ENCODE peak calls at places on chromosomes 5 and 9, in eight cellular contexts. C, X, M, N, U, D, A and G are unnamed samples.

GRCh38 chr9:81202292-81202691 is 487.1 kb downstream of the TLE1 start:
- DNase-seq in A (no peak), N (no peak), C (no peak), X (no peak), D (no peak), M (no peak), U (no peak), G (no peak)

GRCh38 chr5:151063136-151063544 is 17.7 kb downstream of the TNIP1 start:
- DNase-seq in D (no peak), C (no peak), U (no peak), A (no peak), X (no peak), M (no peak), N (peak; percentile 46), G (no peak)

GRCh38 chr5:137933491-137933911 is 44.2 kb downstream of the PKD2L2 start:
- DNase-seq in M (no peak), N (no peak), A (no peak), U (no peak), D (no peak), X (no peak), C (no peak), G (no peak)

GRCh38 chr9:34377402-34377741 is 674 bp upstream of the MYORG start:
- DNase-seq in U (no peak), C (no peak), M (no peak), N (no peak), A (no peak), X (no peak), D (peak; percentile 56), G (peak; percentile 76)

GRCh38 chr5:119411291-119411934 is 40.9 kb upstream of the HSD17B4 start:
- DNase-seq in X (no peak), U (no peak), D (no peak), A (no peak), N (peak; percentile 95), C (no peak), M (no peak), G (no peak)

GRCh38 chr9:120877276-120878034 is 467 bp upstream of the PHF19 start:
- DNase-seq in X (peak; percentile 40), C (peak; percentile 66), A (no peak), M (peak; percentile 63), D (peak; percentile 87), N (peak; percentile 49), U (peak; percentile 74), G (peak; percentile 87)

GRCh38 chr5:125026900-125027731 is 280.7 kb upstream of the ZNF608 start:
- DNase-seq in A (no peak), D (no peak), M (no peak), X (no peak), C (no peak), U (no peak), N (peak; percentile 94), G (no peak)

GRCh38 chr5:135993894-135994514 is 34.8 kb upstream of the TGFBI start:
- DNase-seq in N (peak; percentile 55), M (no peak), U (no peak), D (no peak), X (no peak), A (no peak), C (no peak), G (no peak)

GRCh38 chr5:25453500-25453899 is 808.7 kb upstream of the CDH10 start:
- DNase-seq in M (no peak), D (no peak), U (no peak), A (no peak), C (no peak), X (no peak), N (no peak), G (no peak)

GRCh38 chr9:115262477-115262876 is 144.5 kb upstream of the TNC start:
- DNase-seq in X (no peak), C (no peak), U (peak; percentile 86), M (no peak), D (no peak), A (no peak), N (peak; percentile 100), G (peak; percentile 83)

GRCh38 chr5:68271124-68271523 is 55.6 kb downstream of the PIK3R1 start:
- DNase-seq in N (no peak), U (no peak), M (no peak), A (no peak), C (no peak), D (no peak), X (no peak), G (no peak)

GRCh38 chr9:11149065-11149464 is 536.3 kb upstream of the PTPRD start:
- DNase-seq in D (no peak), A (no peak), X (no peak), M (no peak), U (no peak), N (no peak), C (no peak), G (no peak)

GRCh38 chr5:71700803-71701202 is 18.3 kb upstream of the CARTPT start:
- DNase-seq in U (no peak), M (no peak), N (no peak), D (no peak), C (no peak), X (no peak), A (no peak), G (no peak)

GRCh38 chr5:138596105-138596987 is 21.1 kb upstream of the HSPA9 start:
- DNase-seq in M (no peak), D (no peak), U (no peak), C (no peak), X (no peak), A (no peak), N (no peak), G (peak; percentile 6)

GRCh38 chr9:112754578-112754977 is 4.0 kb downstream of the SNX30 start:
- DNase-seq in M (peak; percentile 71), C (peak; percentile 25), D (no peak), U (no peak), N (peak; percentile 35), A (no peak), X (no peak), G (no peak)

GRCh38 chr5:131932235-131932634 is 13.2 kb downstream of the MEIKIN start:
- DNase-seq in D (no peak), X (no peak), U (no peak), C (no peak), M (no peak), N (no peak), A (no peak), G (no peak)

GRCh38 chr9:31541626-31542025 is 842.8 kb upstream of the ACO1 start:
- DNase-seq in X (no peak), C (no peak), N (no peak), M (no peak), U (no peak), D (no peak), A (no peak), G (no peak)

GRCh38 chr5:66144799-66145390 is 795 bp downstream of the SREK1 start:
- DNase-seq in C (no peak), N (no peak), A (no peak), X (no peak), D (no peak), M (no peak), U (no peak), G (peak; percentile 79)

GRCh38 chr5:129099184-129099570 is 4.6 kb downstream of the ISOC1 start:
- DNase-seq in U (no peak), X (no peak), N (no peak), C (no peak), D (no peak), M (no peak), A (no peak), G (no peak)

GRCh38 chr9:114674798-114675554 is 7.0 kb downstream of the TEX48 start:
- DNase-seq in X (no peak), C (no peak), N (no peak), D (no peak), U (no peak), A (no peak), M (no peak), G (no peak)

GRCh38 chr9:7777776-7778175 is 21.8 kb downstream of the DMAC1 start:
- DNase-seq in C (no peak), N (peak; percentile 31), X (no peak), M (no peak), D (no peak), A (no peak), U (no peak), G (no peak)

GRCh38 chr5:69219939-69220338 is 14.7 kb upstream of the CDK7 start:
- DNase-seq in U (no peak), C (no peak), X (no peak), D (no peak), A (no peak), N (no peak), M (no peak), G (no peak)

GRCh38 chr9:74499770-74500583 is 2.8 kb downstream of the RORB start:
- DNase-seq in N (no peak), U (no peak), X (peak; percentile 21), C (no peak), D (no peak), A (no peak), M (no peak), G (peak; percentile 61)

GRCh38 chr5:177494356-177495195 is 2.8 kb downstream of the PDLIM7 start:
- DNase-seq in U (peak; percentile 60), D (peak; percentile 82), A (no peak), N (peak; percentile 86), X (peak; percentile 54), C (no peak), M (no peak), G (peak; percentile 76)

GRCh38 chr5:5011151-5011550 is 129.0 kb upstream of the ADAMTS16 start:
- DNase-seq in A (no peak), M (no peak), X (no peak), C (no peak), D (no peak), N (no peak), U (no peak), G (no peak)